ENCODE peak calls at places on chromosomes 13 and 19, in eight cellular contexts. H is cardiac fibroblast; P is neuronal stem cell; U is CD8-positive, alpha-beta T cell; J is fibroblast of mammary gland; G is H1; F is A549; N is small intestine. Z is an unnamed sample.
A peak's percentile ranks its signal among the peaks of the same experiment; 100 is the strongest.

GRCh38 chr13:98333481-98333880 is 156.4 kb upstream of the RNF113B start:
- DNase-seq in H (no peak), P (no peak), U (no peak), J (no peak), G (no peak), F (no peak), N (no peak), Z (no peak)

GRCh38 chr19:14023404-14024235 is 4.3 kb upstream of the RLN3 start:
- DNase-seq in H (peak; percentile 83), P (no peak), U (no peak), J (no peak), G (peak; percentile 78), F (peak; percentile 58), N (peak; percentile 82), Z (peak; percentile 68)

GRCh38 chr13:27161423-27161822 is 10.2 kb downstream of the USP12 start:
- DNase-seq in H (no peak), P (no peak), U (no peak), J (no peak), G (no peak), F (no peak), N (no peak), Z (no peak)

GRCh38 chr13:28297341-28297740 is 159.0 kb downstream of the PAN3 start:
- DNase-seq in H (no peak), P (no peak), U (no peak), J (no peak), G (no peak), F (no peak), N (no peak), Z (no peak)

GRCh38 chr13:109700176-109700575 is 86.2 kb downstream of the IRS2 start:
- DNase-seq in H (peak; percentile 94), P (no peak), U (no peak), J (peak; percentile 80), G (no peak), F (no peak), N (peak; percentile 89), Z (peak; percentile 78)

GRCh38 chr13:43874512-43875092 is 4.9 kb downstream of the CCDC122 start:
- DNase-seq in H (peak; percentile 67), P (no peak), U (no peak), J (peak; percentile 55), G (no peak), F (peak; percentile 2), N (peak; percentile 18), Z (no peak)

GRCh38 chr19:18939922-18940775 is 868 bp downstream of the HOMER3 start:
- DNase-seq in H (peak; percentile 46), P (peak; percentile 80), U (no peak), J (peak; percentile 45), G (peak; percentile 88), F (peak; percentile 44), N (no peak), Z (peak; percentile 56)

GRCh38 chr13:106568225-106569003 is 477 bp upstream of the ARGLU1 start:
- DNase-seq in H (peak; percentile 94), P (no peak), U (no peak), J (peak; percentile 89), G (no peak), F (peak; percentile 7), N (no peak), Z (no peak)

GRCh38 chr19:19600793-19601346 is 17.6 kb downstream of the PBX4 start:
- DNase-seq in H (no peak), P (no peak), U (no peak), J (no peak), G (no peak), F (no peak), N (no peak), Z (no peak)

GRCh38 chr13:28540612-28541011 is 45.7 kb upstream of the FLT1 start:
- DNase-seq in H (peak; percentile 39), P (no peak), U (no peak), J (no peak), G (no peak), F (no peak), N (no peak), Z (peak; percentile 36)

GRCh38 chr13:102707465-102707864 is 12.6 kb upstream of the METTL21C start:
- DNase-seq in H (peak; percentile 91), P (no peak), U (no peak), J (peak; percentile 91), G (no peak), F (peak; percentile 8), N (no peak), Z (peak; percentile 93)

GRCh38 chr13:36758345-36758744 is 60.7 kb upstream of the RFXAP start:
- DNase-seq in H (no peak), P (no peak), U (no peak), J (no peak), G (no peak), F (no peak), N (peak; percentile 33), Z (no peak)

GRCh38 chr19:44690131-44690440 is 8.9 kb upstream of the CEACAM16 start:
- DNase-seq in H (no peak), P (no peak), U (no peak), J (no peak), G (no peak), F (no peak), N (no peak), Z (no peak)

GRCh38 chr13:107301724-107302374 is 733.9 kb upstream of the ARGLU1 start:
- DNase-seq in H (peak; percentile 16), P (peak; percentile 20), U (no peak), J (peak; percentile 8), G (no peak), F (no peak), N (no peak), Z (no peak)

GRCh38 chr13:111908391-111908790 is 158.6 kb upstream of the SOX1 start:
- DNase-seq in H (no peak), P (no peak), U (no peak), J (no peak), G (peak; percentile 38), F (no peak), N (no peak), Z (no peak)

GRCh38 chr19:53606031-53606430 is 25.8 kb upstream of the DPRX start:
- DNase-seq in H (no peak), P (no peak), U (no peak), J (no peak), G (no peak), F (no peak), N (no peak), Z (no peak)

DNA sequence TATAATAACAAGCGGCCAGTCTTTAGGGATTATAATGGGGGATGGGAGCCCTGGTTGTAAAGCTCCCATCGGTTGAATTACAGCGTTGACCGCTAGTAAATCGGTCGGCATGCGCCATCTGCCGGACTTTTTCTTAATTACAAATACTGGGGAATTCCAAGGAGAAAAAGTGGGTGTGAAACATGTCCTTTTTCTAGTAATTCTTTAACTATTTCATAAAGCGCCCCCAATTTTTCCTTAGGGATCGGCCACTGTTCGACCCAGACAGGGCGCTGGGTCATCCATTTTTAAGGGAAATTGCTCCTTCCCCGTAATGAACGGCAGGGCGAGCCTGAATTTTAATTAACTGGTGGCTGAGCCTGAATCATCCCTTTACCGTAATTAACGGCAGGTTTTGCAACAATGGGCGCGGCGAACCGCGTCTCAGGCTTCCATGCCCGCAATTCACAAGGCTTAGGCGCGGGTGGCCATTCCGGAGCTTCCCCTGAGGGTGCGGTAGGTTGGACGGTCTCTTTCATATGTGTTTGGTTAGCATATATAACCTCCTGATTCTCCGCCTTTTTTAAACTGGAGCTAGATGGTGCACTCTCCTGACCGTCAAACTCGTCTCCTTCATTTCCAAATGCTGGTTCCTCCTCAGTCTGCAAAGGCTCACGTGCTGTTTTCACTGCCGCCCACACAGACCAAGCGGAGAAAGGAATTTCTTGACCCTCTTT is 30.2 kb upstream of the EVI5L start:
- DNase-seq in H (peak; percentile 76), P (peak; percentile 79), U (peak; percentile 58), J (peak; percentile 75), G (peak; percentile 88), F (peak; percentile 45), N (peak; percentile 64), Z (peak; percentile 70)
- H3K4me3 ChIP-seq in H (peak overlapping the region; percentile 32), P (no peak overlapping the region), U (no peak overlapping the region), J (peak overlapping the region; percentile 16), G (peak overlapping the region; percentile 36), F (peak overlapping the region; percentile 24), N (no peak overlapping the region), Z (peak overlapping the region; percentile 46)

DNA sequence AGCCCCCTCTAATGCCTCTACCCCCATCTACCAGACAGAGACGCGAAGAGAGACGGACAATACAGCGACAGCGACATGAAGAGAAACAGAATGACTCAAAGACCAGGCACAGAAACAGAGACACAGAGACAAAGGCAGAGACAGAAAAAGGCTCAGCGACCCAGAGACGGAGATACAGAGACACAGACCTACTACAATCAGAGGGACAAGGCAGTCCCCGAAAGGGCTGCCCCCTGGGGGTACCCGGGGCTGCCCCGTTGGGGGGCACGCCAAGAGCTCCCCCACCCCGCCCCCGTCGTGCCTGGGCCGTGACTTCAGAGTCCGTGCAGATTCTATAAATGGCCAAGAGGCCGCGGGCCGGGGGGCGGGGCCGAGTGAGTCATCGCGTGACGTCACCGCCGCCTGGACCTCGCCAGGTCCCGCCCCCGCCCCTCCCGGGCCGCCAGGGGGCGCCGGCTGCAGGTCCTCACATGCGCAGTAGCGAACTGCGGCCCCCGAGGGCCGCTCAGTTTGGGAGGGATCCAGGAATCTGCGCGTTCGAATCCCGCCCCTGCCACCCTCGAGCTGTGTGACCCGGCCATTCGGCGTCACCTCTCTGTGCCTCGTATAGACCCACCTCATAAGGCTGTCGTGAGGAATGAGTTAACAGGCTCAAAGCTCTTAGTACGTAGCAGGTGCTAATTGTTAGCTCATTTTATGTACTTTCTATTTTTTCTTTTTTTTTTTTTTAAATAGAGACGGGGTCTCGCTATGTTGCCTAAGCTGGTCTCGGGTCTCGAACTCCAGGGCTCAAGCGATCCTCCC is 2.7 kb upstream of the CNN1 start:
- DNase-seq in H (peak; percentile 92), P (peak; percentile 90), U (peak; percentile 70), J (peak; percentile 81), G (peak; percentile 98), F (peak; percentile 67), N (peak; percentile 76), Z (peak; percentile 88)
- H3K4me3 ChIP-seq in H (peak overlapping the region; percentile 34), P (peak overlapping the region; percentile 75), U (peak overlapping the region; percentile 44), J (peak overlapping the region; percentile 33), G (peak overlapping the region; percentile 43), F (peak overlapping the region; percentile 40), N (no peak overlapping the region), Z (peak overlapping the region; percentile 36)

GRCh38 chr19:16252459-16253205 is 54.9 kb downstream of the AP1M1 start:
- DNase-seq in H (no peak), P (no peak), U (no peak), J (no peak), G (no peak), F (no peak), N (no peak), Z (no peak)
- H3K4me3 ChIP-seq in H (no peak overlapping the region), P (peak overlapping the region; percentile 4), U (no peak overlapping the region), J (no peak overlapping the region), G (no peak overlapping the region), F (no peak overlapping the region), N (no peak overlapping the region), Z (no peak overlapping the region)

GRCh38 chr19:16048583-16048982 is 27.7 kb upstream of the TPM4 start:
- DNase-seq in H (no peak), P (no peak), U (no peak), J (no peak), G (no peak), F (no peak), N (no peak), Z (no peak)

GRCh38 chr19:16045171-16045570 is 31.1 kb upstream of the TPM4 start:
- DNase-seq in H (no peak), P (no peak), U (no peak), J (no peak), G (no peak), F (no peak), N (no peak), Z (no peak)

GRCh38 chr19:16043156-16043757 is 33.0 kb upstream of the TPM4 start:
- DNase-seq in H (no peak), P (no peak), U (no peak), J (no peak), G (no peak), F (no peak), N (no peak), Z (no peak)

GRCh38 chr19:16044746-16045145 is 31.5 kb upstream of the TPM4 start:
- DNase-seq in H (no peak), P (no peak), U (no peak), J (no peak), G (no peak), F (no peak), N (no peak), Z (no peak)

GRCh38 chr19:16045893-16046292 is 30.4 kb upstream of the TPM4 start:
- DNase-seq in H (no peak), P (no peak), U (no peak), J (no peak), G (no peak), F (no peak), N (no peak), Z (no peak)
- H3K4me3 ChIP-seq in H (no peak overlapping the region), P (no peak overlapping the region), U (no peak overlapping the region), J (no peak overlapping the region), G (no peak overlapping the region), F (no peak overlapping the region), N (no peak overlapping the region), Z (no peak overlapping the region)

Z was measured in foreskin fibroblast.